ENCODE peak calls at places on chromosomes 13 and 19, in four cellular contexts. X is glutamatergic neuron, C is heart right ventricle, R is osteoblast. N is an unnamed sample.
A peak's percentile ranks its signal among the peaks of the same experiment; 100 is the strongest.

GRCh38 chr13:21287331-21287907 is 111.0 kb downstream of the MRPL57 start:
- DNase-seq in X (no peak), C (no peak), R (no peak), N (no peak)

GRCh38 chr13:22107549-22107948 is 436.7 kb downstream of the FGF9 start:
- DNase-seq in X (no peak), C (no peak), R (no peak), N (no peak)

GRCh38 chr13:43270043-43270830 is 246.9 kb downstream of the DNAJC15 start:
- DNase-seq in X (no peak), C (no peak), R (no peak), N (no peak)

GRCh38 chr19:6076675-6077463 is 33.4 kb downstream of the RFX2 start:
- DNase-seq in X (no peak), C (no peak), R (peak; percentile 93), N (no peak)

GRCh38 chr19:52991484-52991883 is 22.2 kb upstream of the ERVV-1 start:
- DNase-seq in X (no peak), C (no peak), R (peak; percentile 86), N (no peak)

GRCh38 chr19:30449673-30450072 is 77.5 kb downstream of the ZNF536 start:
- DNase-seq in X (no peak), C (no peak), R (no peak), N (no peak)

GRCh38 chr13:85693889-85694511 is 105.2 kb downstream of the SLITRK6 start:
- DNase-seq in X (no peak), C (no peak), R (no peak), N (peak; percentile 39)

GRCh38 chr19:44646049-44646416 is 2.3 kb downstream of the PVR start:
- DNase-seq in X (no peak), C (no peak), R (no peak), N (no peak)

GRCh38 chr19:40689339-40690049 is 957 bp downstream of the NUMBL start:
- DNase-seq in X (peak; percentile 76), C (peak; percentile 44), R (peak; percentile 77), N (peak; percentile 79)

GRCh38 chr19:57110592-57111328 is 9.0 kb upstream of the USP29 start:
- DNase-seq in X (no peak), C (no peak), R (no peak), N (no peak)

GRCh38 chr13:99063952-99064351 is 86.1 kb upstream of the DOCK9 start:
- DNase-seq in X (no peak), C (no peak), R (no peak), N (no peak)

GRCh38 chr19:18749362-18750231 is 41.5 kb downstream of the COMP start:
- DNase-seq in X (no peak), C (no peak), R (peak; percentile 62), N (no peak)

GRCh38 chr19:42294471-42295137 is 7.3 kb upstream of the PRR19 start:
- DNase-seq in X (peak; percentile 27), C (no peak), R (no peak), N (no peak)

GRCh38 chr13:35810286-35810685 is 320.9 kb downstream of the DCLK1 start:
- DNase-seq in X (no peak), C (no peak), R (no peak), N (peak; percentile 78)

GRCh38 chr19:55251296-55252081 is 7.3 kb downstream of the PPP6R1 start:
- DNase-seq in X (no peak), C (no peak), R (peak; percentile 90), N (no peak)

GRCh38 chr13:32025730-32026129 is 5.8 kb upstream of the FRY start:
- DNase-seq in X (no peak), C (no peak), R (no peak), N (no peak)

GRCh38 chr19:3171894-3172679 is 6.5 kb upstream of the S1PR4 start:
- DNase-seq in X (no peak), C (no peak), R (peak; percentile 66), N (no peak)

GRCh38 chr19:21698215-21698614 is 69.2 kb downstream of the ZNF100 start:
- DNase-seq in X (no peak), C (no peak), R (no peak), N (no peak)

GRCh38 chr13:104592127-104592526 is 1525.9 kb upstream of the SLC10A2 start:
- DNase-seq in X (no peak), C (no peak), R (no peak), N (no peak)

GRCh38 chr13:54637377-54637776 is 1608.8 kb downstream of the OLFM4 start:
- DNase-seq in X (no peak), C (no peak), R (no peak), N (no peak)

GRCh38 chr19:32324631-32325215 is 20.7 kb upstream of the ZNF507 start:
- DNase-seq in X (no peak), C (no peak), R (no peak), N (no peak)
- TF ChIP-seq CTCF in X (no peak), C (no peak), R (peak; percentile 34), N (no peak)

DNA sequence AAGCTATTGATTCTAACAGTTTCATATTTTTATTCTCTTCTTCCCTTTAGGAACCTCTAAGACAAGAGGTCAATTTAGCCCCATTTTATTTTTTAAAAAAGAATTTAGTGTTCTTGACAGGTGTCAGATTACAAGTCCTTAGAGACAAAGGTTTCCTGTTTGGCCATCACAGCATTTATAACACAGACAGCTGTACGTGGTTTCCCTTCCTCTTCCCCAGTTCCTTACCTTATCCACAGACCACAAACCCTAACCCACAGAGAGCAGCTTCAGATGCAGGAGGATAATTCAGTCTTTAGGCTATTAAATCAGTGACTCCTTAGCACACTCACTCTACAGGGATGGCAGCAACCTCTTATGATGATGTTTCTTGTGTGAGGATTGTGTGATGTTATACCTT is 1210.1 kb downstream of the DIAPH3 start:
- DNase-seq in X (no peak), C (no peak), R (no peak), N (no peak)
- TF ChIP-seq CTCF in X (no peak), C (no peak), R (no peak), N (no peak)

GRCh38 chr19:31548941-31549340 is 199.7 kb upstream of the TSHZ3 start:
- DNase-seq in X (peak; percentile 38), C (no peak), R (no peak), N (peak; percentile 19)
- TF ChIP-seq CTCF in X (peak; percentile 43), C (peak; percentile 51), R (peak; percentile 61), N (peak; percentile 43)

GRCh38 chr13:28002886-28003698 is 14.6 kb upstream of the URAD start:
- DNase-seq in X (no peak), C (no peak), R (no peak), N (no peak)

GRCh38 chr13:28000567-28000966 is 12.1 kb upstream of the URAD start:
- DNase-seq in X (no peak), C (no peak), R (no peak), N (no peak)

GRCh38 chr13:28001049-28001448 is 12.6 kb upstream of the URAD start:
- DNase-seq in X (no peak), C (no peak), R (no peak), N (no peak)

GRCh38 chr13:28001837-28002473 is 13.5 kb upstream of the URAD start:
- DNase-seq in X (no peak), C (no peak), R (no peak), N (peak; percentile 36)

GRCh38 chr13:27997904-27998522 is 9.5 kb upstream of the URAD start:
- DNase-seq in X (peak; percentile 58), C (peak; percentile 67), R (no peak), N (peak; percentile 45)
- TF ChIP-seq CTCF in X (peak; percentile 20), C (peak; percentile 48), R (peak; percentile 50), N (peak; percentile 63)

GRCh38 chr19:20278342-20278741 is 111.3 kb downstream of the ZNF486 start:
- DNase-seq in X (peak; percentile 33), C (no peak), R (no peak), N (no peak)
- TF ChIP-seq CTCF in X (peak; percentile 90), C (peak; percentile 42), R (no peak), N (no peak)

GRCh38 chr13:26074706-26075105 is 22.9 kb upstream of the SHISA2 start:
- DNase-seq in X (no peak), C (no peak), R (no peak), N (no peak)
- TF ChIP-seq CTCF in X (no peak), C (no peak), R (no peak), N (peak; percentile 10)